ENCODE peak calls at places on chromosomes 2 and 18, in five cellular contexts. O is glutamatergic neuron, Y is NCI-H1930, A is AG10803, V is cardiac fibroblast. X is an unnamed sample.

GRCh38 chr2:120564213-120565094 is 171.2 kb upstream of the GLI2 start:
- DNase-seq in O (peak; percentile 54), Y (no peak), A (no peak), V (no peak), X (no peak)

GRCh38 chr2:50820176-50820575 is 211.8 kb downstream of the NRXN1 start:
- DNase-seq in O (no peak), Y (no peak), A (no peak), V (no peak), X (no peak)

GRCh38 chr2:17309741-17310339 is 208.4 kb downstream of the RAD51AP2 start:
- DNase-seq in O (peak; percentile 63), Y (peak; percentile 43), A (peak; percentile 42), V (peak; percentile 72), X (peak; percentile 20)

GRCh38 chr18:46054956-46055831 is 16.9 kb downstream of the PSTPIP2 start:
- DNase-seq in O (no peak), Y (no peak), A (no peak), V (peak; percentile 33), X (no peak)

GRCh38 chr2:82959677-82960076 is 1499.4 kb downstream of the SUCLG1 start:
- DNase-seq in O (no peak), Y (no peak), A (no peak), V (no peak), X (no peak)

GRCh38 chr18:45335644-45336043 is 279.6 kb upstream of the SLC14A2 start:
- DNase-seq in O (no peak), Y (no peak), A (peak; percentile 30), V (no peak), X (no peak)

GRCh38 chr2:68766378-68766845 is 31.8 kb downstream of the ARHGAP25 start:
- DNase-seq in O (no peak), Y (no peak), A (peak; percentile 42), V (peak; percentile 74), X (no peak)

GRCh38 chr2:191713837-191714236 is 35.9 kb downstream of the NABP1 start:
- DNase-seq in O (no peak), Y (no peak), A (no peak), V (no peak), X (no peak)

GRCh38 chr2:215654177-215654850 is 218.4 kb upstream of the FN1 start:
- DNase-seq in O (no peak), Y (no peak), A (peak; percentile 85), V (no peak), X (no peak)

GRCh38 chr2:224111576-224111975 is 72.5 kb upstream of the SERPINE2 start:
- DNase-seq in O (no peak), Y (no peak), A (peak; percentile 39), V (peak; percentile 59), X (no peak)

GRCh38 chr18:42045346-42045745 is 90.3 kb downstream of the PIK3C3 start:
- DNase-seq in O (no peak), Y (no peak), A (peak; percentile 15), V (peak; percentile 60), X (no peak)

GRCh38 chr2:57141269-57141668 is 905.3 kb upstream of the VRK2 start:
- DNase-seq in O (no peak), Y (no peak), A (no peak), V (no peak), X (no peak)

GRCh38 chr2:234678721-234679120 is 181.8 kb upstream of the ARL4C start:
- DNase-seq in O (no peak), Y (no peak), A (peak; percentile 99), V (peak; percentile 80), X (no peak)

GRCh38 chr2:239249781-239250180 is 151.0 kb downstream of the HDAC4 start:
- DNase-seq in O (peak; percentile 63), Y (no peak), A (peak; percentile 73), V (peak; percentile 83), X (no peak)